ENCODE peak calls at places on chromosome X, in five cellular contexts. W is Peyer's patch, D is mammary epithelial cell, Z is fibroblast of lung, F is breast epithelium. H is an unnamed sample.

GRCh38 chrX:107742754-107743191 is 32.8 kb downstream of the TSC22D3 start:
- DNase-seq in D (no peak), F (no peak), Z (no peak), W (peak), H (no peak)

GRCh38 chrX:78024349-78025108 is 55.1 kb upstream of the PGAM4 start:
- DNase-seq in W (peak), Z (peak), F (no peak), D (peak), H (no peak)

GRCh38 chrX:48694776-48695523 is 1.6 kb upstream of the SUV39H1 start:
- DNase-seq in W (no peak), Z (no peak), D (no peak), F (no peak), H (no peak)

GRCh38 chrX:56057325-56057724 is 174.8 kb upstream of the KLF8 start:
- DNase-seq in W (no peak), D (no peak), F (no peak), Z (no peak), H (no peak)

GRCh38 chrX:118347131-118347530 is 1.2 kb downstream of the WDR44 start:
- DNase-seq in F (no peak), W (no peak), D (peak), Z (peak), H (no peak)

GRCh38 chrX:44596277-44596676 is 53.6 kb upstream of the FUNDC1 start:
- DNase-seq in W (no peak), Z (no peak), F (no peak), D (no peak), H (no peak)

GRCh38 chrX:103052625-103053024 is 11.3 kb downstream of the BEX1 start:
- DNase-seq in Z (no peak), D (no peak), F (no peak), W (no peak), H (no peak)

GRCh38 chrX:80578518-80579105 is 158.4 kb downstream of the TENT5D start:
- DNase-seq in F (no peak), D (peak), Z (peak), W (no peak), H (no peak)

GRCh38 chrX:74419861-74420193 is 1.5 kb upstream of the SLC16A2 start:
- DNase-seq in F (no peak), D (peak), Z (peak), W (no peak), H (no peak)

GRCh38 chrX:12974217-12974796 is 603 bp upstream of the TMSB4X start:
- DNase-seq in W (peak), Z (peak), F (no peak), D (peak), H (peak)

GRCh38 chrX:129843459-129844306 is at the start of gene ZDHHC9:
- DNase-seq in D (peak), W (peak), Z (peak), F (peak), H (peak)

GRCh38 chrX:30615229-30615628 is 37.7 kb upstream of the TASL start:
- DNase-seq in Z (peak), D (peak), W (no peak), F (no peak), H (no peak)
- H3K27ac ChIP-seq in Z (no peak), D (no peak), W (no peak), F (no peak), H (no peak)

GRCh38 chrX:15158350-15158735 is 111.5 kb downstream of the ASB9 start:
- DNase-seq in F (no peak), Z (no peak), D (no peak), W (no peak), H (no peak)
- H3K27ac ChIP-seq in F (no peak), Z (no peak), D (no peak), W (no peak), H (no peak)

DNA sequence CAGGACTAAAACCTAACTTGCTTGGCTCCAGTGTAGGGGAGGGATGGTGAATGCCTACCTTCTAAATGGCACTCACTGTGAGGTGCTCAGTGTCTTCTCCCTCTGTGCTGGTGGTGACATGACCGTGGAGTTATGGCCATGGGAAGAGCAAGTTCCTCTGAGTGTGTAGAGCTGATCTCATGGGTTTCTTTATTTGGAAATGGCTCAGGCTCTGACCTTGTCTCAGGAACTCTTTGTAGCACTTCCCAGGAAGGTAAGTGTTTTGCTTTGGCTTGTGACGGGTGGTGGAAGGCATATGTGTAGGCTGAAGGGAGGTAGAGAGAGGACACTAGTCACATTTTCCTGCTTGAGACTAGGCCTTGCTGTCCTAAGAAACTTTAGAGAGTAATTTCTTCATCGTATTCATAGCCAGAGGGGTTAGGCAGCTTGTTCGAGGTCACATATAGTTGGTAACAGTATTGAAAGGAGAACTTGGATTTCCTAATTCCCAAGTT is 6.5 kb downstream of the MSN start:
- DNase-seq in F (no peak), Z (no peak), W (no peak), D (no peak), H (no peak)
- H3K27ac ChIP-seq in F (peak), Z (peak), W (peak), D (peak), H (peak)

GRCh38 chrX:29359276-29359675 is 772.0 kb downstream of the IL1RAPL1 start:
- DNase-seq in F (no peak), Z (no peak), W (no peak), D (no peak), H (no peak)
- H3K27ac ChIP-seq in F (no peak), Z (no peak), W (no peak), D (no peak), H (no peak)

DNA sequence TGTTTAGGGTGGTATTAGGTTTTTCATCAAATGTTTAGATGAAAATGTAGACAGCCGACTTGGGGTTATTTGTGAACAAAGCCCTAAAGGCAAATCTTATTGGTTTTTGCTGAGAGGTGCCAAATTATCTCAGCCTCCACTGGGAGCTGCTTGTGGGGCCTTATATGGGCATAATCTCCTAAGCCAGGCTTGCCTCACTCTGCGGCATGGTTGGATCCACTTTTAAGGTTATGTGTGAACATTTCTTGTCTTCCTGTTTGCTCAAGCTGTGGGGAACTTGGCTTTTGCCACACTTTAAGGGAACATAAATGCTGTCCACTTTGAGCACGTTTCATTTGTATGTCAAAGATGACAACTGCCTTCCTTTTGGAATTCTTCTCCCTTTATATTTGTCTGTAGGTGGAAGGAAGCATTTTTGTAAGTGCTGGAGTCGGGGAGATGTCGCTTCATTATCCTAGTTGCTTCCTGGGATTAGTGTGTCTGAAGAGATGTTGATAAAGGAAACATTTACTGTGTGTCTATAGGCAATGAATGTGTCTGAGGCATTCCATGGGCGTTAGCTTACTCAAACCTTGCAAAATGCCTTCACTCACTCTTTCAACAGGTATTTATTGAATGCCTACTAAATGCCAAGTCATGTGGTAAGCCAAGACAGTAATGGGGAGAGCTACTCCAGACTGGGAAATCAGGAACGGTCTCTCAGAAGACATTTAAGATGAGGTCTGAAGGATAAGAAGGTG is 78.3 kb downstream of the SLC9A6 start:
- DNase-seq in F (no peak), W (no peak), D (no peak), Z (no peak), H (no peak)
- H3K27ac ChIP-seq in F (no peak), W (peak), D (no peak), Z (no peak), H (no peak)

GRCh38 chrX:41922125-41922521 is 1.2 kb downstream of the CASK start:
- DNase-seq in D (peak), W (no peak), F (no peak), Z (peak), H (no peak)
- H3K27ac ChIP-seq in D (peak), W (peak), F (peak), Z (peak), H (no peak)

GRCh38 chrX:69320116-69320515 is 154.9 kb upstream of the PJA1 start:
- DNase-seq in D (no peak), Z (no peak), W (no peak), F (no peak), H (no peak)

GRCh38 chrX:69317721-69318120 is 152.5 kb upstream of the PJA1 start:
- DNase-seq in W (no peak), Z (no peak), D (no peak), F (no peak), H (no peak)

GRCh38 chrX:69319376-69319775 is 154.1 kb upstream of the PJA1 start:
- DNase-seq in F (no peak), D (peak), Z (no peak), W (no peak), H (no peak)

GRCh38 chrX:69321006-69321655 is 155.9 kb upstream of the PJA1 start:
- DNase-seq in D (no peak), F (no peak), W (no peak), Z (no peak), H (no peak)

DNA sequence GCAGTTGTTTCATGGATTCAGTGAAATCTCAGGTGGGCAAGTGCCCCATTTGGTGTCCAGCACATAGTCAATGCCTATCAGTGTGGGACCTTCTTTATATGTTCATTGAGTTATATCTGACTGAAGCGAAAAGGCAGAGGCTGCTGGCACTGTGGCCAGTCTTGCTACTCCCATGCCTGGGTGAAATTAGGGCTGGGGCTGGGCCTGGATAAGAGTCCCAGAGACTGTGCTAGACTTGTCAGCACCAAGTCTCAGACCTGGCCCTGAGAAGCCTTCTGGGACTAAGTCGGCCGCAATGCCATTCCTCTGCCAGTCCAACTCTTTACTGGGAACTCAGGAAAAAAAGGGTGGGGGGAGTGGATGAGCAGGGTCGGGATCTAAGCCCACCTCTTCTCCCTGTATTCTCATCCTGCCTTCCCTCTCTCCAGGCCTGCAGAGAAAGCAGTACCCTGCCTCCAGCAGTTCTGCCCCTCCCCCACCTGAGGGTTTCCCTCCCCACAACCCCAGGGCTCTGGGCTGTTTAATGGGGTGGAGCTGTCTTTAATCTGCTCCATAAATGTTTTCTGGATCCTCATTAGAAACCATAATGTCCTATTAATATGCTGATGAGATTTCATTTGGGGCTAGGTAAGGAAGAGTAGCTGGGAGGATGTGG is 153.5 kb upstream of the PJA1 start:
- DNase-seq in W (no peak), Z (no peak), F (no peak), D (no peak), H (no peak)
- H3K27ac ChIP-seq in W (no peak), Z (no peak), F (no peak), D (no peak), H (no peak)

GRCh38 chrX:18891561-18891945 is 92.4 kb downstream of the PHKA2 start:
- DNase-seq in D (no peak), F (no peak), Z (no peak), W (no peak), H (no peak)

GRCh38 chrX:18889982-18890381 is 93.9 kb downstream of the PHKA2 start:
- DNase-seq in W (no peak), F (no peak), Z (no peak), D (no peak), H (no peak)

GRCh38 chrX:18889346-18889745 is 94.6 kb downstream of the PHKA2 start:
- DNase-seq in D (no peak), F (no peak), Z (no peak), W (no peak), H (no peak)

GRCh38 chrX:18892881-18893280 is 91.0 kb downstream of the PHKA2 start:
- DNase-seq in W (no peak), F (no peak), D (no peak), Z (no peak), H (no peak)

DNA sequence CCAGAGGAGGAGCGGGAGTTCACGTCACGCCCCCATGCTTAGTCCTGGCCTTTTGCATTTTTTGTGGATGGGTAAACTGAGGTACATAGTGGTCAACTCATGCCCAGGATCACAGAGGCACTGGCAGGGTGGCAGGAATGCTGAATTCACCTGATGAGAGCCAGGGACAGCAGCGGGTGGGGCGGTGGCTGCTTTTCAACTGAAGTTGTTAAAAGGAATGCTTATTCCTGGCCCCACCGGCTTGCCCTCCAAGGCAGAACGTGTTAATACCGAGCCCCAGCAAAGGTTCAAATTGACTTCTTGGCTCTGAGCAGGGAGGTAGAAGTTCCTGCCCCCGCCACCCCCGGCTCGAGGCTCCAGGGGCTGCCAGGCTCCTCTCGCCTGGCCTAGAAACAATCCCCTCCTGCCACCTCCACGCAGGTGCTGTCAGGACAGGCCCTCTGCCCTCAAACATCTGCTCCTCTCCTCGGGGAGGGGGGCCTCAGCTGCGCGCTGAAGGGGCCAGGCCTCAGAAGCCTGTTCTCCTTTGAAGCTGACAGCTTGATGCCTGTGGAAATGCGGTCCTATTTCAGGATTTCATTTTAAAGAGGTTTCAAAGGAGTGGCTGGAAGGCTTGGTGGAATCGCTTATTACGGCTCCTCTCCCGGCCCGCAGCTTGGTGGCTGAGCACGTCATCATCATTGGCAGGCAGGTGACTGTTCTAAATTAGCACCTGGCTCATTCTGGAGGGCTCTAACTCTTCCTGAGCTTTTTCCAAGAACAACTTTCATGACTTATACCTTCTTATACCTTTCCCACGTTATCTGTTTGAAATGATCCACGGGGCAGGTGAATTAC is 93.0 kb downstream of the PHKA2 start:
- DNase-seq in Z (no peak), D (no peak), F (no peak), W (no peak), H (peak)
- H3K27ac ChIP-seq in Z (no peak), D (no peak), F (no peak), W (no peak), H (peak)

GRCh38 chrX:154380153-154380552 is 1.1 kb downstream of the EMD start:
- DNase-seq in D (no peak), F (no peak), Z (no peak), W (no peak), H (no peak)
- H3K27ac ChIP-seq in D (peak), F (peak), Z (peak), W (peak), H (peak)

GRCh38 chrX:39749728-39750127 is 348.0 kb downstream of the BCOR start:
- DNase-seq in F (no peak), W (no peak), Z (no peak), D (no peak), H (no peak)
- H3K27ac ChIP-seq in F (no peak), W (no peak), Z (no peak), D (no peak), H (no peak)